ENCODE peak calls at places on chromosome 5, in eight cellular contexts. U, K, I, R, Q, N, L and E are unnamed samples.

GRCh38 chr5:177554474-177555111 is at the start of gene FAM193B:
- DNase-seq in U (peak; percentile 93), K (peak; percentile 94), I (peak; percentile 96), R (peak; percentile 61), Q (peak; percentile 93), N (peak; percentile 97), L (peak; percentile 85), E (peak; percentile 98)

GRCh38 chr5:53884411-53884810 is 324.0 kb downstream of the NDUFS4 start:
- DNase-seq in U (no peak), K (no peak), I (no peak), R (no peak), Q (no peak), N (no peak), L (no peak), E (no peak)

GRCh38 chr5:176529116-176529823 is 7.9 kb downstream of the RNF44 start:
- DNase-seq in U (no peak), K (no peak), I (no peak), R (no peak), Q (no peak), N (no peak), L (no peak), E (no peak)

GRCh38 chr5:67636850-67637524 is 440.4 kb upstream of the CD180 start:
- DNase-seq in U (no peak), K (no peak), I (no peak), R (no peak), Q (no peak), N (no peak), L (no peak), E (no peak)

GRCh38 chr5:36881807-36882206 is 5.2 kb downstream of the NIPBL start:
- DNase-seq in U (no peak), K (no peak), I (no peak), R (no peak), Q (no peak), N (no peak), L (no peak), E (no peak)

GRCh38 chr5:171898379-171898778 is 108.1 kb downstream of the FBXW11 start:
- DNase-seq in U (no peak), K (no peak), I (no peak), R (no peak), Q (no peak), N (no peak), L (no peak), E (no peak)

GRCh38 chr5:157828949-157829639 is 29.9 kb downstream of the CLINT1 start:
- DNase-seq in U (no peak), K (no peak), I (no peak), R (no peak), Q (no peak), N (no peak), L (no peak), E (no peak)

GRCh38 chr5:125042243-125042887 is 295.9 kb upstream of the ZNF608 start:
- DNase-seq in U (no peak), K (no peak), I (no peak), R (peak; percentile 49), Q (no peak), N (no peak), L (no peak), E (no peak)

GRCh38 chr5:28850320-28850921 is 1812.0 kb upstream of the CDH9 start:
- DNase-seq in U (no peak), K (no peak), I (no peak), R (no peak), Q (no peak), N (no peak), L (no peak), E (no peak)

GRCh38 chr5:32261198-32261597 is 51.5 kb downstream of the MTMR12 start:
- DNase-seq in U (no peak), K (no peak), I (peak; percentile 13), R (no peak), Q (no peak), N (no peak), L (no peak), E (no peak)

GRCh38 chr5:141392429-141393198 is at the start of gene PCDHGA8:
- DNase-seq in U (no peak), K (no peak), I (no peak), R (no peak), Q (no peak), N (no peak), L (no peak), E (no peak)